ENCODE peak calls at places on chromosomes 11 and 22, in eight cellular contexts. V is body of pancreas, E is transverse colon, O is BJ, Z is breast epithelium, H is PC-9, B is fibroblast of lung, X is HFF-Myc. S is an unnamed sample.

GRCh38 chr22:48835364-48835763 is 992.3 kb downstream of the BRD1 start:
- DNase-seq in B (no peak), V (no peak), H (no peak), Z (no peak), O (no peak), X (no peak), E (no peak), S (no peak)

GRCh38 chr11:3089236-3090061 is 32.2 kb upstream of the CARS1 start:
- DNase-seq in Z (no peak), E (no peak), O (no peak), V (no peak), X (no peak), H (no peak), B (no peak), S (no peak)

GRCh38 chr22:37331034-37331428 is 48.7 kb downstream of the CYTH4 start:
- DNase-seq in Z (no peak), O (no peak), E (no peak), X (no peak), B (peak), V (no peak), H (no peak), S (peak)

GRCh38 chr11:112769170-112769569 is 192.1 kb upstream of the NCAM1 start:
- DNase-seq in B (no peak), X (no peak), V (no peak), H (no peak), Z (peak), E (no peak), O (no peak), S (no peak)

GRCh38 chr11:17578296-17578695 is 31.2 kb downstream of the OTOG start:
- DNase-seq in O (no peak), B (no peak), Z (no peak), X (no peak), H (no peak), E (no peak), V (no peak), S (no peak)

GRCh38 chr11:1285316-1285744 is 24.1 kb downstream of the TOLLIP start:
- DNase-seq in Z (no peak), X (no peak), H (no peak), E (no peak), V (no peak), O (no peak), B (no peak), S (no peak)

GRCh38 chr11:13225058-13226001 is 52.3 kb upstream of the BMAL1 start:
- DNase-seq in V (no peak), H (no peak), O (no peak), B (no peak), X (no peak), Z (no peak), E (no peak), S (no peak)

GRCh38 chr11:59610289-59610688 is 5.3 kb downstream of the OSBP start:
- DNase-seq in O (no peak), E (no peak), Z (no peak), X (no peak), V (no peak), B (no peak), H (no peak), S (no peak)

DNA sequence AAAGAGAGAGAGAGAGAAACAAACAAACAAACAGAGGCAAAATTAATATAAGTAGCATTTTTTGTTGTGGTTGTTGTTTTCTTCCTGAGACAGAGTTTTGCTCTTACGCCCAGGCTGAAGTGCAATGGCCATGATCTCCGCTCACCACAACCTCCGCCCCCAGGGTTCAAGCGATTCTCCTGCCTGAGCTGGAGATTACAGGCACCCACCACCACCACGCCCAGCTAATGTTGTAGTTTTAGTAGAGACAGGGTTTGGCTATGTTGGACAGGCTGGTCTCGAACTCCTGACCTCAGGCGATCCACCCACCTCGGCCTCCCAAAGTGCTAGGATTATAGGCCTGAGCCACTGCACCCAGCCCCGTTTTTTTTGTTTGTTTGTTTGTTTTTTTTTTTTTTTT is 64.5 kb downstream of the MCHR1 start:
- DNase-seq in X (no peak), H (no peak), E (no peak), V (no peak), B (no peak), Z (no peak), O (no peak), S (no peak)
- TF ChIP-seq CTCF in X (no peak), H (no peak), E (no peak), V (no peak), B (no peak), Z (no peak), O (no peak), S (no peak)

DNA sequence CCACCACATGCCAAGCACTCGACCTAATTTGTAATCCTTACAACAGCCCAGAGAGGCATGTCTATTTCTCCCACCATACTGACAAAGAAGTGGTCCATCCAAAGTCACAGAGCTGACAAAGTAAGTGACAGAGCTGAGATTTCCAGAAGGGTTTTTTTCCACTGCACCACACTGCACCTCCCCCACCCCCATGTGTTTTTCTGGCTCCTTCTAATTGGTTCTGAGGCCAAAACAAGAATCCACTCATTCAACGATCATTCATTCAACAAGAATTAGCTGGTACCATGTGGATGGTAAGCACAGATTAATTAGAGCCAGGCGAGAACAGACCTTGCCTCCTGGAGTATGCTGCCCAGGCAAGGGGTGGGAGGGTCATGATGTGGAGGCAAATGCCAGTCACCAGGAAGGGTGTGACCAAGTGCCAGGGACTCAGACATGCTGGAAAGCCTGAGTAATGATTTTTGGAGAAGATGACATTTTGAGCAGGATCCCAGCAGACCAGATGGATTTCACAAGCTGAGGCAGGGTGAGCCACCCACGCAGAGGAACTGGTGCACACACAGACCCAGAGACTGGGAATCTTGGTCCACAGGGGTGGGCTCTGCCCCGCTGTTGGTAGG is 14.9 kb upstream of the PRG2 start:
- DNase-seq in B (no peak), H (peak), E (no peak), Z (no peak), X (no peak), O (no peak), V (no peak), S (no peak)
- H3K4me3 ChIP-seq in B (no peak), H (no peak), E (no peak), Z (no peak), X (no peak), O (no peak), V (no peak), S (no peak)

GRCh38 chr11:75596914-75597313 is 34.9 kb downstream of the SERPINH1 start:
- DNase-seq in X (no peak), O (no peak), H (no peak), B (no peak), E (no peak), V (no peak), Z (no peak), S (no peak)
- TF ChIP-seq CTCF in X (no peak), O (no peak), H (no peak), B (no peak), E (no peak), V (no peak), Z (no peak), S (no peak)

DNA sequence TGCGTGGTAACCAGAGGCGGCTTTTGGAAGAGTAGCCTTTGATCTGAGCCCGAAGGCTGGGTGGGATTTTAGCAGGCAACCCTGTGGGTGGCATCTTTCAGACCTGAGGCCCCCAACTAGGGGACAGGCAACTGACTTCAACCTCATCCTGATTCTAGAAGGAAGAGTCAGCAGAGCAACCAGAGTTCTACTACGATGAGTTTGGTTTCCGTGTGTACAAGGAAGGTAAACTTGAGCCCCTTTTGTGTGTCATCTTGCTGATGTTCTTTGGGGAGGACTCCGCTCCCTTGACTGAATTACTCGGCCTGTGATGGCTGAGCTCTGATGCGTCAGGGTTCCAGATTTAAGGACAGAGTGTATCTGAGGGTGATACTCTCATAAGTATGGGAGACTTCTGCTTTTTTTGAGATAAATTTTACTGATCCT is 31.6 kb downstream of the SGSM3 start:
- DNase-seq in X (no peak), E (no peak), H (no peak), B (no peak), Z (no peak), V (no peak), O (no peak), S (no peak)
- H3K4me3 ChIP-seq in X (no peak), E (no peak), H (no peak), B (no peak), Z (no peak), V (no peak), O (no peak), S (no peak)

GRCh38 chr11:83666149-83666548 is 380.0 kb upstream of the CCDC90B start:
- DNase-seq in Z (no peak), B (peak), V (no peak), H (no peak), X (no peak), E (no peak), O (no peak), S (no peak)

GRCh38 chr11:83674498-83674897 is 388.3 kb upstream of the CCDC90B start:
- DNase-seq in Z (no peak), B (no peak), O (no peak), H (no peak), E (no peak), X (no peak), V (no peak), S (no peak)

GRCh38 chr11:83676061-83676460 is 389.9 kb upstream of the CCDC90B start:
- DNase-seq in E (no peak), Z (no peak), V (no peak), O (no peak), X (no peak), H (no peak), B (no peak), S (no peak)

DNA sequence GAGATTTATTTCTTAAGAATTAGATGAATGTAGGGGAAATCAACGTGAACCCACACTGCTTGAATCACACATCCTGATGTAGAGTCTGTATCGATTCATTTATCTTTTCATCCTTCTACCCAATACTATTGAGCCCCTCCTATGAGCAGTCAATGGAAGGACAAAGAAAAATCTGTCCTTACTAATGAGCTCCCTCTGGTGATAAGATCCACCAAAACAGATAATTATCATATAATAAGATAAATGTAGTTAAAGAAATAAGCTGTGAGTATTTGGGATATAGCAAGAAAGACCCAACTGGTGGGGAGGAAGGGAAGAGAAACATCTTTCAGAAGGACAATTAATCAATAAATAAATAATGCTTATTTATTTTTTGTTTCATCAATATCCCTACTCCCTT is 385.1 kb upstream of the CCDC90B start:
- DNase-seq in E (no peak), H (no peak), Z (no peak), B (no peak), X (no peak), O (no peak), V (no peak), S (no peak)
- TF ChIP-seq CTCF in E (no peak), H (peak), Z (no peak), B (peak), X (no peak), O (peak), V (no peak), S (no peak)

S was measured in cardiac fibroblast.